ENCODE peak calls at places on chromosomes 16 and 17, in six cellular contexts. T is nephron progenitor cell; X is stimulated activated CD4-positive, alpha-beta T cell treated with anti-CD3 and anti-CD28 coated beads, TNF-alpha, amount 100 ng/mL, for 48 hours; A is NCI-H774; D is astrocyte of the cerebellum; W is heart left ventricle. P is an unnamed sample.

GRCh38 chr17:51487947-51488346 is 227.6 kb downstream of the UTP18 start:
- DNase-seq in T (peak; percentile 16), X (no peak), A (no peak), D (no peak), W (no peak), P (no peak)

GRCh38 chr17:42050360-42051012 is at the start of gene C17orf113:
- DNase-seq in T (peak; percentile 76), X (no peak), A (peak; percentile 61), D (no peak), W (peak; percentile 80), P (peak; percentile 26)

GRCh38 chr17:43601280-43602050 is 55.3 kb upstream of the ETV4 start:
- DNase-seq in T (no peak), X (no peak), A (no peak), D (peak; percentile 13), W (no peak), P (no peak)

GRCh38 chr16:62752837-62753236 is 716.6 kb upstream of the CDH8 start:
- DNase-seq in T (no peak), X (no peak), A (no peak), D (no peak), W (no peak), P (no peak)

GRCh38 chr16:89994389-89994720 is 24.9 kb downstream of the DBNDD1 start:
- DNase-seq in T (no peak), X (no peak), A (no peak), D (no peak), W (no peak), P (no peak)

GRCh38 chr17:57781386-57782050 is 36.4 kb upstream of the CCDC182 start:
- DNase-seq in T (no peak), X (no peak), A (no peak), D (no peak), W (no peak), P (no peak)

GRCh38 chr16:57699481-57699880 is 4.9 kb downstream of the DRC7 start:
- DNase-seq in T (no peak), X (no peak), A (no peak), D (no peak), W (no peak), P (no peak)

GRCh38 chr16:28504707-28505404 is 1.8 kb downstream of the IL27 start:
- DNase-seq in T (no peak), X (no peak), A (no peak), D (no peak), W (no peak), P (no peak)

GRCh38 chr17:22694362-22695227 is 1002.3 kb downstream of the KCNJ18 start:
- DNase-seq in T (no peak), X (no peak), A (no peak), D (no peak), W (no peak), P (no peak)

GRCh38 chr17:47611372-47612350 is 38.1 kb upstream of the KPNB1 start:
- DNase-seq in T (no peak), X (no peak), A (peak; percentile 92), D (no peak), W (no peak), P (no peak)

GRCh38 chr17:14198013-14198412 is 38.6 kb downstream of the CDRT15 start:
- DNase-seq in T (peak; percentile 22), X (no peak), A (peak; percentile 38), D (no peak), W (peak; percentile 69), P (no peak)

GRCh38 chr16:83727018-83727417 is 80.8 kb upstream of the HSBP1 start:
- DNase-seq in T (no peak), X (no peak), A (no peak), D (peak; percentile 23), W (no peak), P (no peak)

GRCh38 chr16:84508502-84508901 is 4.0 kb upstream of the MEAK7 start:
- DNase-seq in T (no peak), X (no peak), A (no peak), D (no peak), W (no peak), P (peak; percentile 24)

GRCh38 chr17:74690409-74690825 is 22.3 kb downstream of the CD300LF start:
- DNase-seq in T (no peak), X (no peak), A (no peak), D (no peak), W (no peak), P (no peak)

GRCh38 chr17:65020284-65020683 is 36.3 kb downstream of the GNA13 start:
- DNase-seq in T (no peak), X (no peak), A (no peak), D (no peak), W (no peak), P (no peak)

GRCh38 chr16:85412911-85413520 is 200.1 kb upstream of the GSE1 start:
- DNase-seq in T (no peak), X (no peak), A (no peak), D (no peak), W (peak; percentile 46), P (no peak)

GRCh38 chr16:64858076-64858475 is 263.8 kb downstream of the CDH11 start:
- DNase-seq in T (no peak), X (no peak), A (no peak), D (no peak), W (no peak), P (no peak)